ENCODE peak calls at places on chromosomes 13 and 19, in four cellular contexts. J is K562, G is fibroblast of pulmonary artery, L is brain microvascular endothelial cell. S is an unnamed sample.

GRCh38 chr19:292951-293350 is 1.7 kb upstream of the PLPP2 start:
- DNase-seq in G (no peak), L (no peak), J (no peak), S (no peak)

GRCh38 chr19:45439190-45439568 is 15.5 kb upstream of the ERCC1 start:
- DNase-seq in L (no peak), G (no peak), J (no peak), S (no peak)

GRCh38 chr13:101627556-101627943 is 175.1 kb downstream of the ITGBL1 start:
- DNase-seq in J (no peak), L (no peak), G (no peak), S (no peak)

GRCh38 chr19:48351341-48351752 is 12.4 kb downstream of the TMEM143 start:
- DNase-seq in L (peak), G (peak), J (peak), S (peak)

GRCh38 chr13:53336441-53337160 is 308.0 kb downstream of the OLFM4 start:
- DNase-seq in G (no peak), J (no peak), L (no peak), S (no peak)

GRCh38 chr13:110471833-110472162 is 89.7 kb downstream of the RAB20 start:
- DNase-seq in G (peak), L (peak), J (peak), S (no peak)

GRCh38 chr13:107452833-107453232 is 762.5 kb downstream of the LIG4 start:
- DNase-seq in J (no peak), G (no peak), L (no peak), S (no peak)

GRCh38 chr19:13861392-13861713 is 15.6 kb upstream of the NANOS3 start:
- DNase-seq in G (no peak), J (no peak), L (no peak), S (peak)

GRCh38 chr13:109816112-109816978 is 30.0 kb upstream of the IRS2 start:
- DNase-seq in G (no peak), J (no peak), L (no peak), S (peak)

GRCh38 chr13:113209880-113210421 is 538 bp downstream of the CUL4A start:
- DNase-seq in L (peak), G (peak), J (no peak), S (no peak)

GRCh38 chr19:41219924-41220567 is 1.0 kb downstream of the AXL start:
- DNase-seq in G (peak), L (peak), J (peak), S (peak)

GRCh38 chr19:31572671-31573298 is 223.5 kb upstream of the TSHZ3 start:
- DNase-seq in G (no peak), J (no peak), L (no peak), S (no peak)

GRCh38 chr13:28421674-28422410 is 73.1 kb downstream of the FLT1 start:
- DNase-seq in J (no peak), L (no peak), G (no peak), S (no peak)

GRCh38 chr13:61276401-61276800 is 139.2 kb downstream of the PCDH20 start:
- DNase-seq in L (no peak), G (no peak), J (no peak), S (no peak)

GRCh38 chr13:77523386-77523785 is 12.1 kb upstream of the SCEL start:
- DNase-seq in L (no peak), G (no peak), J (no peak), S (no peak)

GRCh38 chr19:5993516-5994406 is 15.8 kb upstream of the RANBP3 start:
- DNase-seq in G (peak), L (peak), J (no peak), S (no peak)

GRCh38 chr13:85520445-85520844 is 278.8 kb downstream of the SLITRK6 start:
- DNase-seq in J (no peak), L (no peak), G (peak), S (no peak)

GRCh38 chr19:32868206-32868950 is 1.2 kb downstream of the SLC7A9 start:
- DNase-seq in L (no peak), G (no peak), J (no peak), S (no peak)

GRCh38 chr19:32872391-32872790 is 2.8 kb upstream of the SLC7A9 start:
- DNase-seq in L (no peak), J (no peak), G (no peak), S (no peak)

GRCh38 chr19:32870981-32871451 is 1.4 kb upstream of the SLC7A9 start:
- DNase-seq in L (no peak), G (no peak), J (no peak), S (no peak)

GRCh38 chr19:32870154-32870573 is 597 bp upstream of the SLC7A9 start:
- DNase-seq in G (no peak), L (no peak), J (no peak), S (no peak)

GRCh38 chr19:32869369-32870153 is at the start of gene SLC7A9:
- DNase-seq in L (no peak), J (no peak), G (no peak), S (no peak)
- H3K4me3 ChIP-seq in L (no peak), J (no peak), G (no peak), S (no peak)

DNA sequence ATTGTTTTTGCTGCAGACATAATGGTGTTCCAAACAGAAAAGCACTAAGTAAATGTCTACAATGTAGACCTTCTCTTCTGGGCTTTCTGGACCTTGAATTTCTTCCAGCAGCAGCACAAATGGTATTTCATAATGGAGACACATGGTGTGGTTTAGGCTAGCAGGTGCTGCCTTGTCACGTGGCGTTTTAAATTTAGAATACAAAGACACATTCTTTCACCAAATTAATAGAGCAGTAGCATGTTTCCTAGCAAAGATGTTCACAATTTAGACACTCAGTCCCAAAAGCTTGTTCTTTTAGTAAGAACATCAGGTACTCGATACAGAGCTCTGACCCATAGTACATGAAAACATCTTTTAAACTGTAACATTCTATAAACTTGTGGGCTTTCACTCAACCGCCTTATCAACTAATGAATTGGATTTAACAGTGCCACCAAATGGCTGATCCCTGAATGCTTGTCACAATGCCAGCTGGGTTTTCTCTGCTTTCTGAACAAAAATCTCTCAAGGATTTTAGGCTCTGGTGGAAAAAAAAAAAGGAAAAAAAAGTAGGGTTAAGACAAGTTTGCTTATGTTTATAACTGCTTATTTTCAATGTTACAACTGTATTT is 290.1 kb downstream of the DCLK1 start:
- DNase-seq in J (no peak), G (no peak), L (no peak), S (no peak)
- TF ChIP-seq CTCF in J (no peak), G (no peak), L (no peak), S (no peak)

DNA sequence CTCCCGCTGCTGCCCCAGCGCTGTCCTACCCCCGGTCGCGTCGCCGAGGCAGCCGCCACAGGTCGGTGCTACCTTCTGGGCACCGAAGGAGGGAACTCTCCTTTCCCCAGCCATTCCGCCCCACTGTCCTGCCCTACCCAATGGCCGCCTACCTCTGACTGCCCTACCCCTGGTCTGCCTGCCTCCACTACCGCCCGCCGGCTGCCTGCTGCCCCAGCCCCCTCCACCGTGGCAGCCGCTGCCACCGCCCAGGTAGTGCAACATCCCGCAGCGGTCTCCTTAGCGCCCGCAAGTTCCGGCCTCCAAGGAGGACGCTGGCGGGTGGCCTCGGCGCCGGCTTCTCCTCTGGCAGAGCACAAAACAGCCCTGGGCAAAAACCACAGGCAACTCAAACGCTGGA is 1303.1 kb downstream of the UQCRFS1 start:
- DNase-seq in J (no peak), L (no peak), G (no peak), S (no peak)
- H3K4me3 ChIP-seq in J (no peak), L (no peak), G (no peak), S (no peak)

DNA sequence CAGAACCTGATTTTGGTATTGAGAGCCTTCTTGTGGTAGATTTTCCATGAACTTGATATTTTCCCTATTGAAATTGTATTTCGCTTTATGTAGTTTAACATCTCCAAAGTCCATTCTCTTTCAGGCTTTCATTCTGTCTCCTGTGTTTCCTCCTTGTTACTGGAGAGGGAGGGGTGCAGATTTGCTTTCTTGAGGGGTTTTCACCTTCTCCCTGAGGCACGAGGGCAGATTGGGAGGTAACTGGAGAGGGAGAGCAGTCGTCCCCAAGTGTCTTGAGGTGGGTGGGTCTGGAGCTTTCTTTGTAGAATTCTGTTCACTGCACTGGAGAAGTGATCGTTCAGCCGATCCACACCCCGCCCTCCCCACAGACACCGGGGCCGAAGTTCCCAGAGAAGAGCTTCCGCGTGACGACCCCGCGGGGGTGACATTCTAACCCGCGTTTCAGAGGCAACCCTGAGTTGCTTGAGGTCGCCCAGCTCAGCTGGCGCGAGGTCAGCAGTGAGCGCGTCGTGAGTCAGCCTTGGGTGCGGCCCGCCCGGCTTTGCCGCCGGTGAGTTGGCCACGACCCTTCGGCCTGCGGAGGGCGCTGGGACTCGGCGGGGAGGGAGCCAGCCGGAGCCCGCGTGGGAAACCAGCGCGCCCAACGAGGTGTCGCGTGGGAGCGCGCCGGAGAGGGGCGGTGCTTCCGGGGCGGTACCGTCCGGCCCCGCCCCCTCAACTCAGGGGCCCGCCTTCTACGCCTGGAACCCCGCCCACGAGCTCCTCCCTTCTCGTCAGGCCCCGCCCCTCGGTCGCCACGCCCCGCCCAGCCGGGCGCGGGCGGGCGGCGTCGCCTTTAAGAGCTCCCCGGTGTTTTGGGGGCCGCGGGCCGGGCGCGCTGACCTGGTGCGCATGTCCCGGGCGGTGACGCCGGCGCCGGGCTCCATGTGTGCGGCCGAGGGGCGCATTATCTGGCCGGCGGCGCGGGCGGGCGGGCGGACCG is at the start of gene GATAD2A:
- DNase-seq in L (peak), J (peak), G (peak), S (peak)
- TF ChIP-seq CTCF in L (peak), J (peak), G (no peak), S (peak)

S was measured in foreskin fibroblast.